ENCODE peak calls at places on chromosomes 16 and 17, in four cellular contexts. C is foreskin keratinocyte; H is CD4-positive, alpha-beta memory T cell; V is heart left ventricle. W is an unnamed sample.

GRCh38 chr16:17374668-17375255 is 96.0 kb downstream of the XYLT1 start:
- DNase-seq in C (no peak), H (no peak), V (no peak), W (no peak)

GRCh38 chr17:164536-165235 is 16.8 kb downstream of the DOC2B start:
- DNase-seq in C (no peak), H (peak; percentile 21), V (no peak), W (no peak)

GRCh38 chr17:64202683-64203430 is 60.2 kb downstream of the TEX2 start:
- DNase-seq in C (peak; percentile 59), H (no peak), V (no peak), W (no peak)

GRCh38 chr16:51507286-51507685 is 356.2 kb upstream of the SALL1 start:
- DNase-seq in C (no peak), H (no peak), V (no peak), W (no peak)

GRCh38 chr17:69466905-69467630 is 52.6 kb downstream of the MAP2K6 start:
- DNase-seq in C (peak; percentile 6), H (no peak), V (no peak), W (no peak)

GRCh38 chr16:79895917-79896203 is 295.3 kb upstream of the MAF start:
- DNase-seq in C (no peak), H (no peak), V (no peak), W (no peak)

GRCh38 chr17:44077595-44077909 is 7.0 kb downstream of the G6PC3 start:
- DNase-seq in C (no peak), H (no peak), V (peak; percentile 59), W (no peak)

GRCh38 chr17:1908699-1909309 is 79.0 kb downstream of the RPA1 start:
- DNase-seq in C (peak; percentile 27), H (peak; percentile 22), V (no peak), W (no peak)

GRCh38 chr17:78559749-78560368 is 17.3 kb downstream of the DNAH17 start:
- DNase-seq in C (no peak), H (no peak), V (peak; percentile 54), W (no peak)

GRCh38 chr17:82496529-82497434 is 22.8 kb upstream of the FOXK2 start:
- DNase-seq in C (no peak), H (peak; percentile 88), V (peak; percentile 99), W (no peak)

GRCh38 chr17:72472116-72472515 is 351.3 kb downstream of the SOX9 start:
- DNase-seq in C (no peak), H (no peak), V (no peak), W (no peak)

GRCh38 chr16:66081967-66082366 is 284.5 kb upstream of the CDH5 start:
- DNase-seq in C (peak; percentile 81), H (no peak), V (no peak), W (peak; percentile 89)

GRCh38 chr16:68372381-68372720 is 61.5 kb downstream of the PRMT7 start:
- DNase-seq in C (no peak), H (no peak), V (no peak), W (no peak)

GRCh38 chr17:27586203-27586701 is 44.7 kb upstream of the LGALS9 start:
- DNase-seq in C (peak; percentile 39), H (no peak), V (no peak), W (no peak)

GRCh38 chr16:27633721-27634120 is 83.8 kb downstream of the KATNIP start:
- DNase-seq in C (no peak), H (no peak), V (no peak), W (no peak)

GRCh38 chr17:18158022-18158600 is 25.5 kb upstream of the ALKBH5 start:
- DNase-seq in C (peak; percentile 55), H (peak; percentile 90), V (peak; percentile 96), W (peak; percentile 73)

GRCh38 chr17:73643012-73643845 is 1.0 kb downstream of the SDK2 start:
- DNase-seq in C (no peak), H (peak; percentile 27), V (no peak), W (no peak)

GRCh38 chr16:70589998-70590471 is 56.3 kb upstream of the IL34 start:
- DNase-seq in C (no peak), H (no peak), V (peak; percentile 64), W (no peak)

GRCh38 chr17:79984877-79985276 is 50.8 kb downstream of the TBC1D16 start:
- DNase-seq in C (no peak), H (no peak), V (no peak), W (no peak)

GRCh38 chr16:720990-721764 is at the start of gene ANTKMT:
- DNase-seq in C (no peak), H (peak; percentile 79), V (peak; percentile 88), W (no peak)

GRCh38 chr17:65813306-65813705 is 251.9 kb upstream of the AXIN2 start:
- DNase-seq in C (no peak), H (no peak), V (no peak), W (no peak)

GRCh38 chr17:69535022-69535570 is 120.6 kb downstream of the MAP2K6 start:
- DNase-seq in C (no peak), H (no peak), V (no peak), W (no peak)

GRCh38 chr17:76883744-76884525 is 15.7 kb downstream of the MGAT5B start:
- DNase-seq in C (no peak), H (no peak), V (no peak), W (no peak)

GRCh38 chr17:42184717-42185496 is at the start of gene HCRT:
- DNase-seq in C (no peak), H (no peak), V (no peak), W (no peak)

GRCh38 chr16:89473791-89474414 is 16.5 kb downstream of the ANKRD11 start:
- DNase-seq in C (no peak), H (no peak), V (no peak), W (no peak)

GRCh38 chr17:41634639-41635038 is 10.3 kb upstream of the KRT17 start:
- DNase-seq in C (no peak), H (no peak), V (no peak), W (no peak)

GRCh38 chr16:16076400-16076901 is 127.0 kb downstream of the ABCC1 start:
- DNase-seq in C (no peak), H (no peak), V (no peak), W (no peak)

GRCh38 chr16:58859958-58860669 is 126.0 kb upstream of the GOT2 start:
- DNase-seq in C (no peak), H (no peak), V (no peak), W (no peak)

GRCh38 chr17:557371-557770 is 157.3 kb downstream of the VPS53 start:
- DNase-seq in C (no peak), H (no peak), V (no peak), W (no peak)

GRCh38 chr17:17919169-17920107 is 52.8 kb downstream of the TOM1L2 start:
- DNase-seq in C (no peak), H (peak; percentile 58), V (peak; percentile 75), W (no peak)

DNA sequence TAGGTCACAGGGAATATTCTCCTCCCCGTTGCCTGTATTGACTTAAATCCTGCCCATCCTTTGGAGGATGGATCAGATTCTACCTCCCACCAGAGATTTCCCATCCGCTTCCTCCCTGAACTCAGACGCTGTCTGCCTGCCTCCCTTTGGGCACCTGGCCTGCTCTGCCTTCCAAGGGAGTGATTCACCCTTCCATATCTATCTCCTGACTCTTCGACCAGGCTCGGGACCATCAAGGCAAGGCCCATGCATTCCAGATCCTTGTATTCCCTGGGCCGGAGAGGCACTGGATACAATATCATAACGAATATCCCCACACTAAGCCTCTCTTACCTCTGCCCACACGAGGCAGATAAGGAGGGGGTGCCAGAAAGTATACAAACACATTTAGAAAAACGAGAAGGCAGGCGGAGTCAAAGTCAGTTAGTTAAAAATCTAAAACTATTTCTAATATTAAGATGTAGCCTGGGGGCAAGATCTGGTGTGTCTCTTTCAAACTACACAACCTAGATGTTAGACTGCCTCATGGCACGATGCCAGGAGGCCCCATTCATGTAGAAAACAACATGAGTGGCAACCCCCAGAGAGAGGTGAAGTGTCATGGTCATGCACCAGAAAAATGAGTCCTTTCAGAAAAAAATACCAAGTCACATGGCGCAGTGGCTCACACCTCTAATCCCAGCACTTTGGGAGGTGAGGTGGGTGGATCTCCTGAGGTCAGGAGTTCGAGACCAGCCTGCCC is 9.2 kb downstream of the PMP22 start:
- DNase-seq in C (peak; percentile 40), H (no peak), V (no peak), W (no peak)
- H3K27ac ChIP-seq in C (no peak overlapping the region), H (no peak overlapping the region), V (no peak overlapping the region), W (no peak overlapping the region)

DNA sequence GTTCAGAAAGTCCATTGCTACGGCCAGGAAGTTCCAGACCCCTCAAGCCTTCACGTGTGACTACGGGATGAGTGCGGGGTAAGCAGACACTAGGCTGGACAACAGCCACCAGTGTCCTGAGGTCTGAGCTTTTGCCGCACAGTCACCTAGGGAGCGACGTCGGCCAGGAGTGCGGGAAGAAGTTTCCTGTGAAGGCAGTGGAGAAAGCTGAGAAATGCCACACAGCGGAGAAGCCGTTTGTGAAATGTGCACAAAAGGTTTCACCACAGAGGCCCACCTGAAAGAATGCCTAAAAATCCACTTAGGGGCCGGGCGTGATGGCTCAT is 47.4 kb downstream of the SHCBP1 start:
- DNase-seq in C (no peak), H (no peak), V (no peak), W (no peak)
- H3K27ac ChIP-seq in C (no peak overlapping the region), H (no peak overlapping the region), V (no peak overlapping the region), W (no peak overlapping the region)

GRCh38 chr16:6189216-6189615 is 1091.6 kb upstream of the EEF2KMT start:
- DNase-seq in C (no peak), H (no peak), V (no peak), W (no peak)
- H3K27ac ChIP-seq in C (no peak overlapping the region), H (no peak overlapping the region), V (no peak overlapping the region), W (no peak overlapping the region)

GRCh38 chr17:48004973-48005372 is 32.6 kb downstream of the COPZ2 start:
- DNase-seq in C (no peak), H (no peak), V (no peak), W (no peak)

GRCh38 chr17:48003686-48004120 is 32.8 kb downstream of the CDK5RAP3 start:
- DNase-seq in C (no peak), H (no peak), V (no peak), W (no peak)

GRCh38 chr17:48002208-48002919 is 31.5 kb downstream of the CDK5RAP3 start:
- DNase-seq in C (no peak), H (no peak), V (no peak), W (no peak)

GRCh38 chr17:48001187-48001586 is 30.3 kb downstream of the CDK5RAP3 start:
- DNase-seq in C (no peak), H (no peak), V (no peak), W (no peak)

DNA sequence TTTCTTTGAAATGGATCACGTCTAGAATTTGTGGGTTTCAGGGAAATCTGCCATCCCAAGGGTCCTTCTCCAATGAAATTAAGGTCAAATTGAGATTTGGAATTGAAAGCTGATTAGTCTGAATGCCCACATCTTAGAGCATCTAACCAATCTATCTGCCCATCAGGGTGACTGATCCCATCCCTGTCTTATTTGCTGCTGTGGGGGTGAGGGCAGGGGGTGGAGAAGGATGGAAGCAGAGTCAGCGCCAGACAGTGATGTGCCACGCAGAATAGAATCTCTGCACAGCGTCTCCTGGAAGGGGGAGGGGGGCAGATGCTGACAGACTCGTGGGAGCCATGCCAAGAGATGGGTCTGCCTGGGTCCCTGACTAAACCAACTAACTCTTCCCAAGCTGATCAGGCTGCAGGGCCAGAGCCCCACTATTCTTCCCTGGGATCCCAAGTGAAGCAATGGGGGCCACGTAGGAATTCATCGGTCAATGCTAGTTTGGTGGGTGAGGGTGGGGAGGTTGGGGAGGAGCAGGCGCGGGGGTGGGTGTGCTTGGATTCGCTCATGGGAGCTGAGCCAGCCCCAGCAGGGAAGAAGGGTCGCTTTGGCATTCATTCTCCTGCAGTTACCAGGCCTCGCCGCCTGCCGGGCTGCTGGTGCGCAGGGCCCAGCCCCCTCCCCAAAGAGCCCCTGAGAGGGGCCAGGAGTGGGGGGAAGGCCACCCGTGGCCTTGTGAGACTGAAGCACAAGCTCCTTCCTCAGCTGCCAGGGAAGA is 32.2 kb downstream of the CDK5RAP3 start:
- DNase-seq in C (no peak), H (no peak), V (no peak), W (no peak)
- H3K27ac ChIP-seq in C (peak overlapping the region; percentile 46), H (no peak overlapping the region), V (peak overlapping the region; percentile 50), W (peak overlapping the region; percentile 77)